ENCODE peak calls at places on chromosomes 5 and 9, in ten cellular contexts. H is GM23248; V is transverse colon; N is ovary; S is stimulated activated CD4-positive, alpha-beta T cell treated with anti-CD3 and anti-CD28 coated beads, Interleukin-1b, Interleukin-23, amount 100 ng/mL, for 24 hours; G is NCI-H1048; Q is HFFc6; I is mucosa of descending colon; M is HCEC 1CT; W is psoas muscle. T is an unnamed sample.

GRCh38 chr9:113879318-113879717 is 3.2 kb downstream of the ZNF618 start:
- DNase-seq in Q (no peak), V (no peak), M (no peak), I (peak; percentile 15), N (no peak), G (no peak), H (no peak), S (no peak), W (no peak), T (no peak)

GRCh38 chr9:110183208-110184145 is 24.5 kb downstream of the C9orf152 start:
- DNase-seq in V (peak; percentile 81), I (peak; percentile 83), W (no peak), H (peak; percentile 77), N (no peak), G (no peak), Q (peak; percentile 43), S (peak; percentile 46), M (peak; percentile 59), T (peak; percentile 81)

GRCh38 chr9:78187763-78188495 is 47.9 kb upstream of the CEP78 start:
- DNase-seq in I (peak; percentile 13), N (no peak), Q (no peak), M (no peak), S (no peak), G (no peak), W (no peak), V (no peak), H (peak; percentile 7), T (no peak)

GRCh38 chr5:45281081-45281480 is 415.1 kb downstream of the HCN1 start:
- DNase-seq in H (no peak), M (no peak), I (no peak), N (no peak), V (no peak), W (no peak), Q (no peak), S (no peak), G (no peak), T (no peak)

GRCh38 chr9:130927995-130928900 is 10.8 kb downstream of the FIBCD1 start:
- DNase-seq in S (no peak), H (peak; percentile 64), M (peak; percentile 27), Q (peak; percentile 29), N (peak; percentile 63), W (peak; percentile 48), V (peak; percentile 32), G (no peak), I (peak; percentile 50), T (peak; percentile 66)

GRCh38 chr5:172447646-172448365 is 6.5 kb downstream of the SH3PXD2B start:
- DNase-seq in I (no peak), S (no peak), Q (no peak), H (no peak), M (no peak), G (no peak), W (no peak), V (no peak), N (no peak), T (no peak)

GRCh38 chr5:181070523-181070922 is 30.5 kb downstream of the BTNL9 start:
- DNase-seq in V (no peak), Q (no peak), S (no peak), G (no peak), I (no peak), N (no peak), M (no peak), W (no peak), H (no peak), T (no peak)

GRCh38 chr5:39169081-39169480 is 50.3 kb downstream of the FYB1 start:
- DNase-seq in H (peak; percentile 75), M (peak; percentile 95), I (no peak), V (no peak), W (no peak), G (no peak), S (no peak), N (no peak), Q (peak; percentile 85), T (no peak)

GRCh38 chr5:180211761-180212035 is 2.7 kb upstream of the RASGEF1C start:
- DNase-seq in S (no peak), N (no peak), I (no peak), Q (no peak), V (no peak), W (no peak), H (no peak), G (no peak), M (no peak), T (no peak)

GRCh38 chr9:12923472-12924009 is 148.7 kb downstream of the LURAP1L start:
- DNase-seq in N (no peak), V (peak; percentile 9), W (no peak), Q (peak; percentile 64), H (peak; percentile 92), M (peak; percentile 55), I (peak; percentile 8), S (no peak), G (no peak), T (peak; percentile 45)

GRCh38 chr9:21696411-21696865 is 106.0 kb upstream of the MTAP start:
- DNase-seq in Q (no peak), H (peak; percentile 34), N (no peak), M (no peak), S (no peak), G (no peak), I (no peak), W (peak; percentile 43), V (no peak), T (no peak)

GRCh38 chr5:107126341-107126740 is 544.4 kb downstream of the EFNA5 start:
- DNase-seq in H (no peak), G (no peak), M (no peak), I (no peak), Q (no peak), S (no peak), W (no peak), V (no peak), N (no peak), T (no peak)

GRCh38 chr5:148751025-148751424 is 75.4 kb upstream of the ADRB2 start:
- DNase-seq in G (no peak), I (no peak), M (no peak), H (no peak), V (no peak), Q (no peak), S (no peak), W (no peak), N (no peak), T (no peak)

GRCh38 chr9:10112798-10113197 is 500.0 kb downstream of the PTPRD start:
- DNase-seq in I (no peak), V (no peak), M (no peak), S (no peak), W (no peak), G (no peak), N (no peak), Q (no peak), H (no peak), T (no peak)

GRCh38 chr5:43772601-43773031 is 169.6 kb downstream of the NNT start:
- DNase-seq in H (peak; percentile 56), N (no peak), V (no peak), I (no peak), Q (peak; percentile 15), S (no peak), M (peak; percentile 5), W (no peak), G (no peak), T (no peak)

GRCh38 chr9:90552317-90552716 is 90.3 kb downstream of the DIRAS2 start:
- DNase-seq in W (no peak), G (no peak), M (no peak), S (no peak), V (peak; percentile 24), N (no peak), Q (no peak), I (peak; percentile 7), H (no peak), T (no peak)

GRCh38 chr5:141349917-141350619 is at the start of gene PCDHGB1:
- DNase-seq in S (no peak), I (peak; percentile 27), W (no peak), H (peak; percentile 62), G (no peak), M (peak; percentile 59), N (peak; percentile 49), V (peak; percentile 20), Q (peak; percentile 53), T (no peak)

GRCh38 chr9:127968046-127968445 is 12.7 kb downstream of the EEIG1 start:
- DNase-seq in M (peak; percentile 67), S (no peak), I (peak; percentile 66), N (no peak), W (no peak), V (peak; percentile 84), H (peak; percentile 76), Q (peak; percentile 54), G (no peak), T (no peak)

GRCh38 chr5:125149503-125149902 is 403.1 kb upstream of the ZNF608 start:
- DNase-seq in V (no peak), G (no peak), H (no peak), I (no peak), S (no peak), W (no peak), N (no peak), M (no peak), Q (no peak), T (no peak)

GRCh38 chr5:143924311-143924710 is 112.3 kb downstream of the HMHB1 start:
- DNase-seq in Q (peak; percentile 23), H (peak; percentile 49), I (no peak), N (no peak), M (no peak), G (no peak), W (no peak), V (no peak), S (no peak), T (no peak)

GRCh38 chr5:158807947-158808346 is 291.8 kb downstream of the EBF1 start:
- DNase-seq in V (no peak), N (no peak), M (no peak), I (no peak), H (peak; percentile 24), W (no peak), G (no peak), S (no peak), Q (no peak), T (no peak)

GRCh38 chr9:92664394-92665152 is 5.4 kb downstream of the IPPK start:
- DNase-seq in W (peak; percentile 32), H (peak; percentile 54), G (no peak), S (no peak), Q (no peak), N (peak; percentile 26), I (no peak), M (no peak), V (no peak), T (no peak)

GRCh38 chr5:106171708-106172107 is 1499.0 kb downstream of the EFNA5 start:
- DNase-seq in S (no peak), I (no peak), N (no peak), W (no peak), G (no peak), V (no peak), Q (no peak), M (peak; percentile 19), H (no peak), T (no peak)

GRCh38 chr5:9608093-9608492 is 22.1 kb downstream of the TAS2R1 start:
- DNase-seq in M (no peak), S (no peak), H (no peak), I (no peak), W (no peak), V (no peak), Q (no peak), G (no peak), N (no peak), T (no peak)

GRCh38 chr9:112864982-112865381 is 25.7 kb downstream of the SLC46A2 start:
- DNase-seq in H (no peak), V (no peak), Q (no peak), S (no peak), G (no peak), N (no peak), M (no peak), I (no peak), W (no peak), T (no peak)

GRCh38 chr9:86341007-86341491 is 13.2 kb downstream of the TUT7 start:
- DNase-seq in G (no peak), W (no peak), Q (peak; percentile 11), V (no peak), M (peak; percentile 60), S (no peak), H (peak; percentile 40), N (no peak), I (no peak), T (no peak)